ENCODE peak calls at places on chromosomes 1 and 21, in seven cellular contexts. One of them, this sample, is unnamed.

GRCh38 chr1:6005276-6005917 is 13.2 kb upstream of the NPHP4 start:
- DNase-seq in SW480: no peak
- DNase-seq in HEK293T: no peak
- DNase-seq in nephron progenitor cell: no peak
- DNase-seq in mammary epithelial cell: no peak
- DNase-seq in posterior cingulate gyrus: no peak
- DNase-seq in A172: no peak
- DNase-seq in this sample: no peak

GRCh38 chr1:221117548-221117951 is 238.3 kb downstream of the HLX start:
- DNase-seq in SW480: peak
- DNase-seq in HEK293T: no peak
- DNase-seq in nephron progenitor cell: no peak
- DNase-seq in mammary epithelial cell: no peak
- DNase-seq in posterior cingulate gyrus: no peak
- DNase-seq in A172: peak
- DNase-seq in this sample: peak

GRCh38 chr1:153024413-153024812 is 6.6 kb upstream of the SPRR1B start:
- DNase-seq in SW480: no peak
- DNase-seq in HEK293T: no peak
- DNase-seq in nephron progenitor cell: no peak
- DNase-seq in mammary epithelial cell: no peak
- DNase-seq in posterior cingulate gyrus: no peak
- DNase-seq in A172: no peak
- DNase-seq in this sample: no peak

GRCh38 chr1:98766241-98766640 is 104.7 kb downstream of the SNX7 start:
- DNase-seq in SW480: no peak
- DNase-seq in HEK293T: no peak
- DNase-seq in nephron progenitor cell: no peak
- DNase-seq in mammary epithelial cell: no peak
- DNase-seq in posterior cingulate gyrus: no peak
- DNase-seq in A172: no peak
- DNase-seq in this sample: no peak

GRCh38 chr21:17757671-17758070 is 61.5 kb downstream of the C21orf91 start:
- DNase-seq in SW480: no peak
- DNase-seq in HEK293T: no peak
- DNase-seq in nephron progenitor cell: no peak
- DNase-seq in mammary epithelial cell: no peak
- DNase-seq in posterior cingulate gyrus: no peak
- DNase-seq in A172: no peak
- DNase-seq in this sample: no peak

GRCh38 chr1:93546162-93546863 is 98.4 kb downstream of the FNBP1L start:
- DNase-seq in SW480: no peak
- DNase-seq in HEK293T: no peak
- DNase-seq in nephron progenitor cell: no peak
- DNase-seq in mammary epithelial cell: no peak
- DNase-seq in posterior cingulate gyrus: no peak
- DNase-seq in A172: no peak
- DNase-seq in this sample: no peak

GRCh38 chr21:44377201-44377921 is 23.9 kb downstream of the TRPM2 start:
- DNase-seq in SW480: no peak
- DNase-seq in HEK293T: no peak
- DNase-seq in nephron progenitor cell: no peak
- DNase-seq in mammary epithelial cell: peak
- DNase-seq in posterior cingulate gyrus: no peak
- DNase-seq in A172: no peak
- DNase-seq in this sample: no peak

GRCh38 chr1:33292726-33293340 is 28.1 kb downstream of the A3GALT2 start:
- DNase-seq in SW480: no peak
- DNase-seq in HEK293T: no peak
- DNase-seq in nephron progenitor cell: no peak
- DNase-seq in mammary epithelial cell: no peak
- DNase-seq in posterior cingulate gyrus: no peak
- DNase-seq in A172: no peak
- DNase-seq in this sample: no peak

GRCh38 chr21:35048706-35049617 is at the start of gene RUNX1:
- DNase-seq in SW480: peak
- DNase-seq in HEK293T: no peak
- DNase-seq in nephron progenitor cell: no peak
- DNase-seq in mammary epithelial cell: peak
- DNase-seq in posterior cingulate gyrus: no peak
- DNase-seq in A172: peak
- DNase-seq in this sample: peak

GRCh38 chr1:143643148-143643885 is 328.5 kb downstream of the FAM72C start:
- DNase-seq in SW480: no peak
- DNase-seq in HEK293T: no peak
- DNase-seq in nephron progenitor cell: no peak
- DNase-seq in mammary epithelial cell: no peak
- DNase-seq in posterior cingulate gyrus: no peak
- DNase-seq in A172: no peak
- DNase-seq in this sample: no peak

GRCh38 chr1:100479620-100480338 is 58.2 kb upstream of the GPR88 start:
- DNase-seq in SW480: no peak
- DNase-seq in HEK293T: no peak
- DNase-seq in nephron progenitor cell: no peak
- DNase-seq in mammary epithelial cell: no peak
- DNase-seq in posterior cingulate gyrus: no peak
- DNase-seq in A172: no peak
- DNase-seq in this sample: no peak

GRCh38 chr1:233180626-233181364 is 114.7 kb downstream of the PCNX2 start:
- DNase-seq in SW480: no peak
- DNase-seq in HEK293T: no peak
- DNase-seq in nephron progenitor cell: no peak
- DNase-seq in mammary epithelial cell: no peak
- DNase-seq in posterior cingulate gyrus: no peak
- DNase-seq in A172: no peak
- DNase-seq in this sample: no peak

GRCh38 chr1:81702903-81703302 is 97.8 kb upstream of the ADGRL2 start:
- DNase-seq in SW480: no peak
- DNase-seq in HEK293T: no peak
- DNase-seq in nephron progenitor cell: no peak
- DNase-seq in mammary epithelial cell: peak
- DNase-seq in posterior cingulate gyrus: no peak
- DNase-seq in A172: peak
- DNase-seq in this sample: peak

GRCh38 chr1:101282314-101283087 is 45.7 kb downstream of the S1PR1 start:
- DNase-seq in SW480: no peak
- DNase-seq in HEK293T: peak
- DNase-seq in nephron progenitor cell: no peak
- DNase-seq in mammary epithelial cell: no peak
- DNase-seq in posterior cingulate gyrus: no peak
- DNase-seq in A172: no peak
- DNase-seq in this sample: no peak

GRCh38 chr1:40848530-40849189 is 13.5 kb downstream of the CITED4 start:
- DNase-seq in SW480: peak
- DNase-seq in HEK293T: peak
- DNase-seq in nephron progenitor cell: peak
- DNase-seq in mammary epithelial cell: peak
- DNase-seq in posterior cingulate gyrus: peak
- DNase-seq in A172: peak
- DNase-seq in this sample: peak

GRCh38 chr1:62746086-62746808 is 37.7 kb upstream of the ATG4C start:
- DNase-seq in SW480: peak
- DNase-seq in HEK293T: peak
- DNase-seq in nephron progenitor cell: no peak
- DNase-seq in mammary epithelial cell: peak
- DNase-seq in posterior cingulate gyrus: no peak
- DNase-seq in A172: peak
- DNase-seq in this sample: no peak

GRCh38 chr1:8281843-8282509 is 35.9 kb upstream of the SLC45A1 start:
- DNase-seq in SW480: no peak
- DNase-seq in HEK293T: no peak
- DNase-seq in nephron progenitor cell: no peak
- DNase-seq in mammary epithelial cell: no peak
- DNase-seq in posterior cingulate gyrus: no peak
- DNase-seq in A172: no peak
- DNase-seq in this sample: no peak

GRCh38 chr1:84339503-84339902 is 38.0 kb downstream of the SAMD13 start:
- DNase-seq in SW480: no peak
- DNase-seq in HEK293T: no peak
- DNase-seq in nephron progenitor cell: peak
- DNase-seq in mammary epithelial cell: peak
- DNase-seq in posterior cingulate gyrus: no peak
- DNase-seq in A172: no peak
- DNase-seq in this sample: no peak

GRCh38 chr21:37044643-37045042 is 28.2 kb downstream of the PIGP start:
- DNase-seq in SW480: no peak
- DNase-seq in HEK293T: no peak
- DNase-seq in nephron progenitor cell: no peak
- DNase-seq in mammary epithelial cell: no peak
- DNase-seq in posterior cingulate gyrus: no peak
- DNase-seq in A172: no peak
- DNase-seq in this sample: no peak

GRCh38 chr1:58802640-58803476 is 19.0 kb upstream of the JUN start:
- DNase-seq in SW480: no peak
- DNase-seq in HEK293T: no peak
- DNase-seq in nephron progenitor cell: no peak
- DNase-seq in mammary epithelial cell: no peak
- DNase-seq in posterior cingulate gyrus: no peak
- DNase-seq in A172: no peak
- DNase-seq in this sample: no peak

GRCh38 chr21:42997053-42997452 is 22.7 kb downstream of the PKNOX1 start:
- DNase-seq in SW480: no peak
- DNase-seq in HEK293T: no peak
- DNase-seq in nephron progenitor cell: no peak
- DNase-seq in mammary epithelial cell: peak
- DNase-seq in posterior cingulate gyrus: no peak
- DNase-seq in A172: peak
- DNase-seq in this sample: peak

GRCh38 chr1:226733876-226734414 is 5.1 kb downstream of the ITPKB start:
- DNase-seq in SW480: no peak
- DNase-seq in HEK293T: no peak
- DNase-seq in nephron progenitor cell: no peak
- DNase-seq in mammary epithelial cell: no peak
- DNase-seq in posterior cingulate gyrus: no peak
- DNase-seq in A172: no peak
- DNase-seq in this sample: no peak

GRCh38 chr1:28601696-28602095 is 9.6 kb downstream of the RAB42 start:
- DNase-seq in SW480: peak
- DNase-seq in HEK293T: no peak
- DNase-seq in nephron progenitor cell: no peak
- DNase-seq in mammary epithelial cell: peak
- DNase-seq in posterior cingulate gyrus: no peak
- DNase-seq in A172: peak
- DNase-seq in this sample: peak

GRCh38 chr1:202968895-202969295 is 1.8 kb upstream of the CYB5R1 start:
- DNase-seq in SW480: peak
- DNase-seq in HEK293T: peak
- DNase-seq in nephron progenitor cell: peak
- DNase-seq in mammary epithelial cell: peak
- DNase-seq in posterior cingulate gyrus: peak
- DNase-seq in A172: peak
- DNase-seq in this sample: peak

GRCh38 chr1:39544327-39544726 is 32.3 kb downstream of the PABPC4 start:
- DNase-seq in SW480: no peak
- DNase-seq in HEK293T: no peak
- DNase-seq in nephron progenitor cell: no peak
- DNase-seq in mammary epithelial cell: no peak
- DNase-seq in posterior cingulate gyrus: no peak
- DNase-seq in A172: no peak
- DNase-seq in this sample: no peak

GRCh38 chr1:25486602-25487001 is 55.9 kb downstream of the MACO1 start:
- DNase-seq in SW480: no peak
- DNase-seq in HEK293T: no peak
- DNase-seq in nephron progenitor cell: no peak
- DNase-seq in mammary epithelial cell: peak
- DNase-seq in posterior cingulate gyrus: no peak
- DNase-seq in A172: no peak
- DNase-seq in this sample: peak

GRCh38 chr1:12615916-12616708 is 1.9 kb downstream of the DHRS3 start:
- DNase-seq in SW480: peak
- DNase-seq in HEK293T: no peak
- DNase-seq in nephron progenitor cell: peak
- DNase-seq in mammary epithelial cell: peak
- DNase-seq in posterior cingulate gyrus: no peak
- DNase-seq in A172: no peak
- DNase-seq in this sample: peak

GRCh38 chr1:21311016-21311415 is 20.8 kb upstream of the ECE1 start:
- DNase-seq in SW480: no peak
- DNase-seq in HEK293T: no peak
- DNase-seq in nephron progenitor cell: no peak
- DNase-seq in mammary epithelial cell: no peak
- DNase-seq in posterior cingulate gyrus: peak
- DNase-seq in A172: no peak
- DNase-seq in this sample: no peak

GRCh38 chr1:206915085-206915735 is 6.5 kb downstream of the FCMR start:
- DNase-seq in SW480: no peak
- DNase-seq in HEK293T: no peak
- DNase-seq in nephron progenitor cell: no peak
- DNase-seq in mammary epithelial cell: no peak
- DNase-seq in posterior cingulate gyrus: no peak
- DNase-seq in A172: no peak
- DNase-seq in this sample: no peak

GRCh38 chr1:178634445-178634844 is 90.6 kb upstream of the RALGPS2 start:
- DNase-seq in SW480: no peak
- DNase-seq in HEK293T: no peak
- DNase-seq in nephron progenitor cell: no peak
- DNase-seq in mammary epithelial cell: no peak
- DNase-seq in posterior cingulate gyrus: no peak
- DNase-seq in A172: no peak
- DNase-seq in this sample: peak

GRCh38 chr1:170704256-170704655 is 40.3 kb downstream of the PRRX1 start:
- DNase-seq in SW480: no peak
- DNase-seq in HEK293T: no peak
- DNase-seq in nephron progenitor cell: no peak
- DNase-seq in mammary epithelial cell: no peak
- DNase-seq in posterior cingulate gyrus: no peak
- DNase-seq in A172: no peak
- DNase-seq in this sample: no peak

GRCh38 chr1:26558649-26559048 is 29.1 kb downstream of the RPS6KA1 start:
- DNase-seq in SW480: no peak
- DNase-seq in HEK293T: no peak
- DNase-seq in nephron progenitor cell: no peak
- DNase-seq in mammary epithelial cell: no peak
- DNase-seq in posterior cingulate gyrus: no peak
- DNase-seq in A172: no peak
- DNase-seq in this sample: no peak

GRCh38 chr1:9235123-9235513 is 544 bp downstream of the H6PD start:
- DNase-seq in SW480: no peak
- DNase-seq in HEK293T: peak
- DNase-seq in nephron progenitor cell: no peak
- DNase-seq in mammary epithelial cell: peak
- DNase-seq in posterior cingulate gyrus: no peak
- DNase-seq in A172: peak
- DNase-seq in this sample: peak

GRCh38 chr1:45943185-45943584 is 139.8 kb downstream of the MAST2 start:
- DNase-seq in SW480: no peak
- DNase-seq in HEK293T: no peak
- DNase-seq in nephron progenitor cell: no peak
- DNase-seq in mammary epithelial cell: no peak
- DNase-seq in posterior cingulate gyrus: no peak
- DNase-seq in A172: no peak
- DNase-seq in this sample: no peak

GRCh38 chr1:178243119-178243518 is 149.2 kb downstream of the RASAL2 start:
- DNase-seq in SW480: no peak
- DNase-seq in HEK293T: peak
- DNase-seq in nephron progenitor cell: no peak
- DNase-seq in mammary epithelial cell: no peak
- DNase-seq in posterior cingulate gyrus: no peak
- DNase-seq in A172: no peak
- DNase-seq in this sample: no peak

GRCh38 chr21:42370894-42371654 is 4.7 kb upstream of the TFF1 start:
- DNase-seq in SW480: no peak
- DNase-seq in HEK293T: no peak
- DNase-seq in nephron progenitor cell: no peak
- DNase-seq in mammary epithelial cell: no peak
- DNase-seq in posterior cingulate gyrus: no peak
- DNase-seq in A172: no peak
- DNase-seq in this sample: no peak